ENCODE peak calls at places on chromosomes 16 and 17, in five cellular contexts. X is stomach, I is PC-9, B is mammary epithelial cell, J is adipocyte. E is an unnamed sample.

GRCh38 chr17:59149051-59149450 is 5.9 kb downstream of the SKA2 start:
- DNase-seq in X (no peak), I (peak; percentile 7), B (peak; percentile 82), J (no peak), E (no peak)

GRCh38 chr17:9028632-9029570 is 7.6 kb downstream of the NTN1 start:
- DNase-seq in X (no peak), I (no peak), B (no peak), J (no peak), E (no peak)

GRCh38 chr16:49556252-49557069 is 182.9 kb downstream of the C16orf78 start:
- DNase-seq in X (no peak), I (no peak), B (no peak), J (peak; percentile 68), E (no peak)

GRCh38 chr16:86321491-86321890 is 188.8 kb upstream of the FOXF1 start:
- DNase-seq in X (no peak), I (no peak), B (no peak), J (no peak), E (no peak)

GRCh38 chr17:45958994-45959665 is 39.9 kb upstream of the STH start:
- DNase-seq in X (no peak), I (no peak), B (peak; percentile 5), J (no peak), E (peak; percentile 57)

GRCh38 chr17:82126479-82127314 is 28.7 kb upstream of the FASN start:
- DNase-seq in X (no peak), I (no peak), B (no peak), J (no peak), E (no peak)

GRCh38 chr17:8644507-8644902 is 14.0 kb upstream of the MYH10 start:
- DNase-seq in X (no peak), I (no peak), B (no peak), J (no peak), E (no peak)

GRCh38 chr17:60393840-60394529 is 2.1 kb upstream of the USP32 start:
- DNase-seq in X (no peak), I (no peak), B (no peak), J (no peak), E (no peak)

GRCh38 chr16:59886021-59886420 is 1151.9 kb upstream of the GOT2 start:
- DNase-seq in X (no peak), I (no peak), B (peak; percentile 73), J (peak; percentile 25), E (no peak)

GRCh38 chr17:29145289-29146058 is 34.7 kb downstream of the MYO18A start:
- DNase-seq in X (peak; percentile 69), I (peak; percentile 52), B (peak; percentile 57), J (peak; percentile 87), E (peak; percentile 61)

GRCh38 chr17:79911430-79912399 is 72.5 kb upstream of the CBX4 start:
- DNase-seq in X (no peak), I (no peak), B (no peak), J (no peak), E (no peak)

GRCh38 chr16:66476328-66477027 is 49.4 kb downstream of the BEAN1 start:
- DNase-seq in X (no peak), I (no peak), B (no peak), J (no peak), E (no peak)

GRCh38 chr17:78397681-78398101 is 19.2 kb downstream of the PGS1 start:
- DNase-seq in X (no peak), I (no peak), B (peak; percentile 49), J (peak; percentile 56), E (no peak)

GRCh38 chr16:80816372-80816771 is 12.0 kb upstream of the CDYL2 start:
- DNase-seq in X (no peak), I (no peak), B (no peak), J (no peak), E (no peak)

GRCh38 chr16:80583466-80583865 is 42.7 kb downstream of the DYNLRB2 start:
- DNase-seq in X (no peak), I (no peak), B (peak; percentile 24), J (peak; percentile 19), E (peak; percentile 61)

GRCh38 chr17:75090871-75091854 is 3.4 kb downstream of the SLC16A5 start:
- DNase-seq in X (peak; percentile 57), I (peak; percentile 69), B (no peak), J (no peak), E (no peak)

GRCh38 chr16:84739349-84740124 is 39.7 kb downstream of the USP10 start:
- DNase-seq in X (no peak), I (no peak), B (peak; percentile 78), J (peak; percentile 77), E (no peak)

GRCh38 chr17:7929158-7930029 is at the start of gene KCNAB3:
- DNase-seq in X (no peak), I (no peak), B (peak; percentile 22), J (peak; percentile 89), E (peak; percentile 51)

GRCh38 chr16:2233872-2234812 is 2.1 kb upstream of the DNASE1L2 start:
- DNase-seq in X (no peak), I (no peak), B (no peak), J (no peak), E (no peak)

GRCh38 chr16:89041571-89042481 is 51.8 kb upstream of the ACSF3 start:
- DNase-seq in X (no peak), I (no peak), B (no peak), J (no peak), E (no peak)

GRCh38 chr17:79537686-79538085 is 73.2 kb downstream of the RBFOX3 start:
- DNase-seq in X (no peak), I (no peak), B (no peak), J (no peak), E (no peak)

GRCh38 chr16:3503513-3503912 is 2.7 kb downstream of the CLUAP1 start:
- DNase-seq in X (no peak), I (peak; percentile 82), B (peak; percentile 62), J (no peak), E (peak; percentile 56)

GRCh38 chr17:8939496-8940334 is 25.8 kb downstream of the PIK3R5 start:
- DNase-seq in X (no peak), I (no peak), B (no peak), J (no peak), E (no peak)

GRCh38 chr16:81266680-81267095 is 28.2 kb downstream of the BCO1 start:
- DNase-seq in X (peak; percentile 69), I (peak; percentile 70), B (peak; percentile 67), J (no peak), E (peak; percentile 65)

GRCh38 chr16:81632392-81633146 is 146.5 kb upstream of the PLCG2 start:
- DNase-seq in X (peak; percentile 49), I (peak; percentile 79), B (no peak), J (peak; percentile 61), E (peak; percentile 65)

GRCh38 chr16:80233097-80233835 is 307.5 kb upstream of the DYNLRB2 start:
- DNase-seq in X (no peak), I (no peak), B (no peak), J (no peak), E (no peak)

GRCh38 chr17:30095507-30096244 is 20.9 kb upstream of the NSRP1 start:
- DNase-seq in X (no peak), I (peak; percentile 33), B (peak; percentile 64), J (peak; percentile 91), E (peak; percentile 36)

GRCh38 chr17:17081304-17081940 is 39.2 kb downstream of the MPRIP start:
- DNase-seq in X (no peak), I (no peak), B (no peak), J (no peak), E (no peak)

GRCh38 chr17:17079761-17080160 is 37.5 kb downstream of the MPRIP start:
- DNase-seq in X (no peak), I (no peak), B (no peak), J (no peak), E (no peak)

GRCh38 chr17:17080781-17081180 is 38.5 kb downstream of the MPRIP start:
- DNase-seq in X (no peak), I (no peak), B (no peak), J (no peak), E (no peak)

GRCh38 chr17:17079336-17079735 is 37.1 kb downstream of the MPRIP start:
- DNase-seq in X (no peak), I (no peak), B (no peak), J (no peak), E (no peak)

DNA sequence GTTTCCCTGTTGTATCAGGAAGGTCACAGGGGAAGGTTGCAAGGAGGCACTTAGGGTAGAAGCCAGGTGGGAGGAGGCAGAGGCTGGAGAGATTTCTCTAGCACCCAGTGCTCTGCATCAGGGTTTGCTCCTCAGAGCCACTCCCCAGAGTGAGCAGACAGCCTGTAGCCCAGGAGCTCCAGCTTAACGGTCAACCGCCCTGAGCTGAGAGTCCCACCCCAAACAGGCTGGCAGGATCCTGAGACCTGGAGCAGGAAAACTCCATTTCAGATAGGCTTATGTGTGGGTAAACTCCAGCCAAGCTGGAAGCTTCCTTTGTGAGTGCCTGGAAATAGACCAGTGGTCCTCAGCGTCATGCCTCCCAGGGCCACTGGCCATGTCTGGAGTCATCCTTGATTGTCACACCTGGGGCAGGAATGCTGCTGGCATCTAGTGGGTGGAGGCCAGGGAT is 37.9 kb downstream of the MPRIP start:
- DNase-seq in X (no peak), I (no peak), B (no peak), J (no peak), E (no peak)
- H3K4me1 ChIP-seq in X (peaks cover 62% of the 10 kb centered on the region), I (peaks cover 58% of the 10 kb centered on the region), B (peaks cover 10% of the 10 kb centered on the region), J (peaks cover 37% of the 10 kb centered on the region), E (peaks cover 10% of the 10 kb centered on the region)

DNA sequence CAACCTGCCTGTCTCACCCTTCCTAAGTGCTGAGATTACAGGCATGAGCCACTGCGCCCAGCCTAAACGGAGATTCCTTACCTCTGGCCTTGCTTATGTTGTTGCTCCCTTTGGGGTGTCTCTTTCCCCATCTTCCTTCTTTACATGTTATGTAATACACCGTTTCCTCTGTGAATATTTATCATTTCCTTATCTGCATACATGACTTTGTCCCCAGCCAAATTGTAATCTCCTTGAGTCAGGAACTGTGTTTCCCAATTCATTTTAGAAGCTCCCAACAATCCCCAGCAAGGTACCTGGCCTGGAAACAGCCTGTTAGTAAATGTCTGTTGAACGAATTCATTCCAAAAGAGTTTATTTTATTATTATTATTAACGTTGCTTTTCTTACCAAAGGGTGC is 15.6 kb downstream of the COPZ2 start:
- DNase-seq in X (no peak), I (no peak), B (no peak), J (no peak), E (no peak)
- H3K4me1 ChIP-seq in X (peaks cover 40% of the 10 kb centered on the region), I (peaks cover 24% of the 10 kb centered on the region), B (peaks cover 35% of the 10 kb centered on the region), J (peaks cover 37% of the 10 kb centered on the region), E (peaks cover 6% of the 10 kb centered on the region)

DNA sequence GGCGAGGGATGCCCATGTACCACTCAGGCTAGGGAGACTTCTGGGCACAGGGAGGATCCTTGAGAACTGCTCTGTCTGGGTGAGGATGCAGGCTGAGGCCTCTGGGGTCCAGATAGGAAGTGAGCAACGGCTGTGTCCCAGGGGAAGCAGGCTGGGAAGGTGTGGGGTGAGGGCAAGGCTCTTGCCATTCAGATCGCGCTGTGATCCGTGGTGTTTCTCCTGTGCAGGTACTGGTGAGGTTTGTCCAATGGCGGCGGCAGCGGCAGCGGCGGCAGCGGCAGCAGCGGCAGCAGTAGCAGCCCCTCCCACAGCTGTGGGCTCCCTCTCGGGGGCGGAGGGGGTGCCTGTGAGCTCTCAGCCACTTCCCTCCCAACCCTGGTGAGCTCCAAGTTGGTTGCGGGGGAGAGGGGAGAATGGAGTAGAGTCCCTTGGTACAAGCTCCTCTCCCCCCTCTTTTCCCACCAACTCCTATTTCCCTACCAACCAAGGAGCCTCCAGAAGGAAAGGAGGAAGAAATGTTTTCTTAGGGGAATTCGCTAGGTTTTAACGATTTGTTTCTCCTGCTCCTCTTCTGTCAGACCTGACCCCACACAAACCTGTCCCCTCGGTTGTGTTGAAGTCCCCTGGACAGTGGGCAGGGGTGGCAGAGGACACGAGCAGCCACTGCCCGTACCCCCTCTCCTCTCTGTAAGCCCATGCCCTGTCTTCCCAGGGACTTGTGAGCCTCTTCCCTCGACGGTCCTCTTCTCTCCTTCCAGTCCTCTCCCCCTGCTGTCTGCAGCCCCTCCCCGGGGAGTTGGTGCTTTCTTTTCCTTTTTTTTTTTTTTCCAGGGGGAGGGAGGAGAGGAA is 1.9 kb upstream of the PRRT2 start:
- DNase-seq in X (no peak), I (no peak), B (no peak), J (no peak), E (no peak)
- H3K4me1 ChIP-seq in X (peaks cover 80% of the 10 kb centered on the region), I (peaks cover 39% of the 10 kb centered on the region), B (peaks cover 39% of the 10 kb centered on the region), J (peaks cover 24% of the 10 kb centered on the region), E (peaks cover 7% of the 10 kb centered on the region)

GRCh38 chr17:39455919-39456318 is 4.9 kb upstream of the MED1 start:
- DNase-seq in X (no peak), I (no peak), B (no peak), J (no peak), E (no peak)
- H3K4me1 ChIP-seq in X (peaks cover 12% of the 10 kb centered on the region), I (peaks cover 6% of the 10 kb centered on the region), B (no peaks in the 10 kb centered on the region), J (peaks cover 4% of the 10 kb centered on the region), E (peaks cover 3% of the 10 kb centered on the region)